ENCODE peak calls at places on chromosomes 11 and 22, in four cellular contexts. L, A, E and D are unnamed samples.
A peak's percentile ranks its signal among the peaks of the same experiment; 100 is the strongest.

GRCh38 chr22:38724926-38725571 is 19.3 kb downstream of the GTPBP1 start:
- DNase-seq in L (peak; percentile 45), A (no peak), E (peak; percentile 44), D (peak; percentile 31)

GRCh38 chr11:27873664-27874063 is 173.4 kb upstream of the BDNF start:
- DNase-seq in L (no peak), A (no peak), E (no peak), D (no peak)

GRCh38 chr11:43812471-43812870 is 68.2 kb upstream of the ALKBH3 start:
- DNase-seq in L (no peak), A (no peak), E (no peak), D (no peak)

GRCh38 chr22:26975381-26975780 is 318.0 kb downstream of the MIAT start:
- DNase-seq in L (no peak), A (no peak), E (no peak), D (no peak)

GRCh38 chr22:20909543-20910303 is 7.5 kb upstream of the CRKL start:
- DNase-seq in L (no peak), A (no peak), E (no peak), D (no peak)

GRCh38 chr11:70603756-70604211 is 205.5 kb downstream of the CTTN start:
- DNase-seq in L (no peak), A (no peak), E (no peak), D (no peak)

GRCh38 chr11:61125310-61125684 is 23.0 kb downstream of the CD5 start:
- DNase-seq in L (no peak), A (no peak), E (peak; percentile 86), D (no peak)

GRCh38 chr22:26846645-26847044 is 189.3 kb downstream of the MIAT start:
- DNase-seq in L (no peak), A (no peak), E (no peak), D (peak; percentile 18)

GRCh38 chr11:10413268-10413667 is 41.8 kb upstream of the AMPD3 start:
- DNase-seq in L (peak; percentile 43), A (no peak), E (no peak), D (peak; percentile 72)

GRCh38 chr22:17562906-17563870 is at the start of gene SLC25A18:
- DNase-seq in L (no peak), A (peak; percentile 40), E (no peak), D (no peak)

GRCh38 chr11:71086687-71087258 is 165.6 kb downstream of the SHANK2 start:
- DNase-seq in L (peak; percentile 7), A (peak; percentile 72), E (peak; percentile 73), D (peak; percentile 20)

GRCh38 chr11:45603930-45604682 is 61.3 kb downstream of the CHST1 start:
- DNase-seq in L (no peak), A (no peak), E (no peak), D (no peak)

GRCh38 chr11:111301004-111301839 is 2.9 kb downstream of the POU2AF3 start:
- DNase-seq in L (no peak), A (no peak), E (no peak), D (no peak)

GRCh38 chr11:67119577-67120391 is 721 bp downstream of the KDM2A start:
- DNase-seq in L (peak; percentile 53), A (peak; percentile 61), E (peak; percentile 79), D (peak; percentile 35)

DNA sequence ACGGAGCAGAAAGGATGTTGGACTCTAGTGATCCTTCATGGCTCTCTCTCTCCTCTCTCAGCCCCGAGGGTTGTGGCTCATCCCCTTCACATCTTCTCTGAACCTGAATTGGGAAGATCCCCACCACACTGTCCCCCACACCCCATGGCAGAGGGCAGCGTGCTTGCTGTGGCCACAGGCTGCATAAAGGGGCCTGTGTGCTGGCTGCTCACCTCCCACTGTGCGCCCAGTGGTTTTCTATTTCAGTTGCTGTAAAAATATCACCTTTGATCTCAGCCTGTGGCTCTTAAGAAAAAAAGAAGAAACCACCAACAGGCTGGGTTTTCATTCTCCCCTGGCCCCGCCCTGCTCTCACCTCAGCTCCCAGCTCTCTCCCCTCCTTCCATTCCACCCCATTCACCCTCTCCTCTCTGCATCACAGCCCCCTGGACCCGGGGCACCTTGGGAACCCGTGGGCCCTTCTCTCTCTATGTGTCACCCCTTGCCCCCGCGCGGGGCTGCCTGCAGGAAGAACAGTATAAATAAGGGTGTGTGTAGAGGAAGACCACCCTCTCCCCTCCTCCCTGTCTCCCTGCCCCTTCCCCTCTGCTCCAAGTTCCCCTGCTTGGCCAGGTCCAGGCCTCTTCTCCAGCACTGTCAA is 25.8 kb upstream of the WNT11 start:
- DNase-seq in L (peak; percentile 78), A (no peak), E (no peak), D (peak; percentile 76)
- TF ChIP-seq CTCF in L (no peak), A (no peak), E (no peak), D (no peak)

GRCh38 chr22:48520888-48521600 is 1306.6 kb downstream of the BRD1 start:
- DNase-seq in L (no peak), A (no peak), E (no peak), D (no peak)
- TF ChIP-seq CTCF in L (peak; percentile 18), A (no peak), E (no peak), D (no peak)

GRCh38 chr11:102451693-102452460 is 688 bp downstream of the TMEM123 start:
- DNase-seq in L (peak; percentile 85), A (peak; percentile 50), E (peak; percentile 80), D (peak; percentile 88)
- TF ChIP-seq CTCF in L (peak; percentile 51), A (no peak), E (peak; percentile 33), D (peak; percentile 27)

GRCh38 chr22:47678048-47678447 is 915.6 kb downstream of the TBC1D22A start:
- DNase-seq in L (no peak), A (no peak), E (no peak), D (no peak)

GRCh38 chr22:47674600-47674999 is 912.1 kb downstream of the TBC1D22A start:
- DNase-seq in L (no peak), A (no peak), E (no peak), D (no peak)

GRCh38 chr22:47676685-47677084 is 914.2 kb downstream of the TBC1D22A start:
- DNase-seq in L (no peak), A (no peak), E (no peak), D (no peak)

DNA sequence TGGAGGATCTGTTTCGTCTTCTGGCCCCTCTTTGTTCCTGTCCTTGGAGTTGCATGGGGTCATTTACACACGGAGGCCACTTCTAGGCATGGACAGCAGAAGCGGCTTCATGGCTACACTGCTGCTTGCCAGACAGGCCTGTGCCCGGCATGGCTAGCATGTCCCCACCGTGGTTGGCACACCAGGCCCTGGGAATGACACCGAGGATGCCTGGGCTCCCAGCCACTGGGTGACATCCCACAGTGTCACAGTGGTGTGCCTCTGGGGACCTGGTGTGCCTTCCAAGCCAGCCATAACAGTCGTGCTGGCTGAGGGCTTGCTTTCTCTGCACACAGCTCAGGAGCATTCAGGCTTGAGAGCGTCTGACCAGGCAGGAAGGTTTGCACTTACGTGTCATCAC is 910.1 kb downstream of the TBC1D22A start:
- DNase-seq in L (no peak), A (no peak), E (no peak), D (no peak)
- TF ChIP-seq CTCF in L (no peak), A (no peak), E (no peak), D (no peak)

GRCh38 chr11:86206296-86206695 is 38.3 kb upstream of the EED start:
- DNase-seq in L (no peak), A (no peak), E (no peak), D (no peak)

GRCh38 chr11:86207413-86207812 is 37.1 kb upstream of the EED start:
- DNase-seq in L (no peak), A (no peak), E (no peak), D (no peak)

GRCh38 chr11:86208572-86208971 is 36.0 kb upstream of the EED start:
- DNase-seq in L (no peak), A (no peak), E (no peak), D (no peak)

GRCh38 chr11:86204356-86204755 is 40.2 kb upstream of the EED start:
- DNase-seq in L (no peak), A (no peak), E (no peak), D (no peak)

DNA sequence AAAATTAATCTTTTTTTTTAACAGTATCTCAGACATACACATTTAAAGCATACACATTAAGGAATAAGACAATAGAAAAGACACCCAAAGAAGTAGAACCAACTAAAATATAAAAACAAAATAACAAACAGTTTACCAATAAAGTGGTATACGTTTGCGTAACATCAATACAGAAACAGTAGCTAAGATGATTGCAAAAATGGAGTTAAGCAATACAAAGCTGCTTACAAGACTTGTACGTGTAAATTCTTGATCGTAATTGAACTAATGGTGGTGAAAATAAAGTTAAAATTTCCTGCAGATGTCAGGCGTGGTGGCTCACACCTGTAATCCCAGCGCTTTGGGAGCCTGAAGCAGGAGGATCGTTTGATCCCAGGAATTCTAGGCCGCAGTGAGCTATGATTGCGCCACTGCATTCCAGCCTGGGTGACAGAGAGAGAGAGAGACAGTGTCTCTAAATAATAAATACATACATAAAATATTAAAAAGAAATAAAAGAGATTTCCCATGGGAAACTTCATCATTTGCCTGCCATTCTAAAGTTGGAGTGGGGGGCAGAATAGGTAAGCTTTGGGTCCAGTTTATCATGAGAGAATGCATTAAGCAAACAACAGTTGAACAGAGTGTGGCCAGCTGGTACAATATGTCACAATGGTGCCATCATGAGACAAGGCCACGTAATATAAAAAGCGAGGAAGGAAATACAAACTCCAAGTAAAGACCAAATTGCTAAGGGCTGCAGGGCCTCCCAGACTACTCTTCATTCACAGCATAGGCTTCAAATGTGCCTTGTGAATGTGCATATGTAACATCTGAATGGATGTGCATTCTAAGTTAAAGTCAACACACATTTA is 38.9 kb upstream of the EED start:
- DNase-seq in L (no peak), A (no peak), E (no peak), D (no peak)
- TF ChIP-seq CTCF in L (no peak), A (no peak), E (peak; percentile 7), D (no peak)

GRCh38 chr22:43157874-43158546 is 6.7 kb downstream of the TSPO start:
- DNase-seq in L (no peak), A (no peak), E (no peak), D (no peak)

GRCh38 chr22:43160497-43161126 is 9.3 kb downstream of the TSPO start:
- DNase-seq in L (no peak), A (no peak), E (no peak), D (no peak)

GRCh38 chr22:43162412-43163150 is 11.2 kb downstream of the TSPO start:
- DNase-seq in L (no peak), A (no peak), E (no peak), D (no peak)

GRCh38 chr22:43158778-43159483 is 7.6 kb downstream of the TSPO start:
- DNase-seq in L (no peak), A (no peak), E (no peak), D (no peak)

DNA sequence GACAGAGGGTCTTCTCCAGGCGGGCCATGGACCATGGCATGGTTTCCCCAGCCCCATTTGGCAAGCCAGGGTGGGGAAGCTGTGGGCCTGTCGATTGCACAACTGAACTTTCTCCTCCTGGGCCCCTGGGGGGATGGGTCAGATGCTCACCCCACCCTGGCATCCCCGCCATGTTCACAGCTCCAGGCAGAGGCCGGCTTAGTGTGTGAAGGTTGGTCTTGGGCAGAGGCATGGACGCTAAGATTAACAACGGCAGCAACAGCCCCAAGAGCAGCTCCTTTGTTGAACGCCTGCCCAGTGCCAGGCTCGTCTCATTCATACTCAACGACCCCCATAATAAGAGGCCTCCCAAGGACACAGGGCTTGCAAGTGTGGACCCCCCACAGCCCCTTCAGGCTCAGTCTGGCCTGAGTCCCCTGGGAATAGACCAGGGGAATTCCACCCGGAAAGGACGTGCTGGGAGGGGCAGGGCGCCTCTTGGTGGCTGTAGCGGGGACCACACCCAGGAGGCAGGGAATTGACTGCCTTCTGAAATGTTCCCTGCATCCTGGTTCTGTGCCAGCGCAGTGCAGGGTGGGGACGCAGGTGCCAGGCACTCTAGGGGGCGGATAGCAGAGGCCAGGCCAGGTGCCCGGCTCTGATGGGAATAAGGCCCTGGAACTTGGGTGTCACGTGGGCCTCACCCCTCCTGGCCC is 8.3 kb downstream of the TSPO start:
- DNase-seq in L (no peak), A (peak; percentile 53), E (peak; percentile 45), D (no peak)
- TF ChIP-seq CTCF in L (peak; percentile 33), A (peak; percentile 52), E (peak; percentile 14), D (no peak)

GRCh38 chr11:15901046-15901445 is 455.3 kb downstream of the SOX6 start:
- DNase-seq in L (no peak), A (no peak), E (no peak), D (no peak)
- TF ChIP-seq CTCF in L (no peak), A (no peak), E (no peak), D (no peak)